ENCODE peak calls at places on chromosomes 12 and 14, in seven cellular contexts. Q is GM23338, N is HCT116, X is mammary epithelial cell, G is neural progenitor cell, B is GM23248, H is PC-3. U is an unnamed sample.

GRCh38 chr12:74530676-74531075 is 7.0 kb upstream of the ATXN7L3B start:
- DNase-seq in H (no peak), G (no peak), Q (no peak), X (peak), B (no peak), N (no peak), U (no peak)

GRCh38 chr14:69260979-69261605 is 1.1 kb downstream of the GALNT16 start:
- DNase-seq in H (peak), Q (peak), N (no peak), B (peak), G (peak), X (no peak), U (peak)

GRCh38 chr12:117039891-117040309 is 59.3 kb downstream of the TESC start:
- DNase-seq in X (no peak), B (no peak), G (no peak), H (no peak), N (no peak), Q (no peak), U (no peak)

GRCh38 chr12:98653866-98654493 is 8.9 kb downstream of the APAF1 start:
- DNase-seq in N (peak), H (peak), Q (peak), G (peak), B (peak), X (peak), U (no peak)

GRCh38 chr12:64325055-64325454 is 65.5 kb downstream of the C12orf56 start:
- DNase-seq in Q (no peak), N (no peak), X (no peak), G (no peak), B (no peak), H (no peak), U (no peak)

GRCh38 chr12:75805905-75806304 is 225.7 kb downstream of the PHLDA1 start:
- DNase-seq in N (no peak), X (no peak), Q (no peak), G (no peak), B (no peak), H (no peak), U (no peak)

GRCh38 chr14:94480809-94481208 is 4.8 kb upstream of the SERPINA9 start:
- DNase-seq in N (no peak), X (no peak), Q (no peak), H (no peak), B (peak), G (no peak), U (no peak)

GRCh38 chr12:111387747-111388365 is 17.9 kb upstream of the SH2B3 start:
- DNase-seq in B (no peak), G (peak), X (no peak), N (no peak), Q (no peak), H (no peak), U (no peak)

GRCh38 chr12:49283541-49284429 is 11.2 kb upstream of the PRPH start:
- DNase-seq in G (no peak), Q (peak), N (no peak), B (no peak), X (no peak), H (no peak), U (no peak)

GRCh38 chr14:102594514-102595175 is 2.2 kb downstream of the RCOR1 start:
- DNase-seq in Q (peak), B (peak), X (peak), H (peak), G (peak), N (peak), U (peak)

GRCh38 chr14:38098074-38098846 is 109.4 kb upstream of the SSTR1 start:
- DNase-seq in Q (no peak), H (peak), B (peak), N (no peak), X (no peak), G (no peak), U (peak)

GRCh38 chr12:93571854-93572711 is at the start of gene SOCS2:
- DNase-seq in X (peak), H (peak), N (no peak), B (peak), G (peak), Q (peak), U (no peak)
- TF ChIP-seq EZH2 in X (no peak), H (no peak), N (no peak), B (no peak), G (no peak), Q (no peak), U (no peak)

GRCh38 chr14:104799657-104800599 is 973 bp upstream of the ZBTB42 start:
- DNase-seq in G (peak), B (peak), X (peak), H (peak), Q (peak), N (no peak), U (peak)
- TF ChIP-seq EZH2 in G (peak), B (no peak), X (no peak), H (no peak), Q (peak), N (no peak), U (no peak)

DNA sequence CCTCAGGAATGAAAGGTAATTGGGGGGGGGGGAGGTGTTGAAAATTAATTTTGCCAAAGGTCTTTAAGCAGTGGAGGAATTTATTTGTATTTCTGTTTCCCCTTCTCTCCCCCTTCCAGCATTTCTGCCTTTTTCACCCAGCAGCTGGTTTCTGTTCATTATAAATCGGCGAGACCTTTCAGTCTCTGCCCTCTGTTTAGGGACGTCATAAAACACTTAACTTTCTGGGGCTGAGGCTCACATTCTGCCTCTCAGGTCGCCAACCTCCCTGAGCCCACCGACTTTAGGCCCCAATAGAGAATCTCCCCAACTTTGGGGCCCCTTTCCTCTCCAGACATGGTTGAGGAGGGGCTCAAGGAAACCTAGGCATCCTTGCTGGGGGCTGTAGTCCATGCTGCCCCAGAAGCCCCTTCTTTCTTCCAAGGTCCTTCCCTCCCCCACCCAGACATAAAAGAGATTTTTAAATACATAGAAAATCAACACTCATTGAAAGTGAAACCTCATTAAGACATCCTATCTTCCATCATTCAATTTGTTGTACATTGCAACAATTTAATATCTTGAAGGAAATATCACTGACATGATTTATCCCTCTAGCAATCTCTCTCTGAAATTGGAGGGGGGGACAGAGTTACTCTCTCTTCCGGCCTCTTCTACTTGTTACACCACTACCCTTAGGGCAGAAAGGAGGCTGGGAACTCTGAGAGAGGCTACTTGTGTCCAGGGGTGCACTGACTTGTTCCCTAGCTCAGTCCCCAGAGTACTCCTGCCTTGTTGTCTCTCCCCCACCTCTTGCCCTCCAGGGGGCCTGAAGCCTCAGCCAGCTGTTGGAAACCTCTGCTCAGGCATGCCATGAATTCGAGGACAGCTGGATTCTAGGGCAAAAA is 2.5 kb upstream of the HOXC6 start:
- DNase-seq in H (no peak), B (peak), Q (peak), G (no peak), N (no peak), X (no peak), U (no peak)
- TF ChIP-seq EZH2 in H (no peak), B (no peak), Q (peak), G (no peak), N (no peak), X (no peak), U (no peak)

GRCh38 chr12:4274396-4274959 is 916 bp downstream of the CCND2 start:
- DNase-seq in N (no peak), B (peak), G (peak), X (peak), Q (peak), H (no peak), U (no peak)
- TF ChIP-seq EZH2 in N (no peak), B (peak), G (no peak), X (no peak), Q (no peak), H (peak), U (no peak)

GRCh38 chr12:48004941-48005749 is 869 bp upstream of the COL2A1 start:
- DNase-seq in G (peak), Q (peak), X (no peak), H (no peak), B (no peak), N (no peak), U (no peak)
- TF ChIP-seq EZH2 in G (no peak), Q (peak), X (no peak), H (no peak), B (no peak), N (no peak), U (no peak)

DNA sequence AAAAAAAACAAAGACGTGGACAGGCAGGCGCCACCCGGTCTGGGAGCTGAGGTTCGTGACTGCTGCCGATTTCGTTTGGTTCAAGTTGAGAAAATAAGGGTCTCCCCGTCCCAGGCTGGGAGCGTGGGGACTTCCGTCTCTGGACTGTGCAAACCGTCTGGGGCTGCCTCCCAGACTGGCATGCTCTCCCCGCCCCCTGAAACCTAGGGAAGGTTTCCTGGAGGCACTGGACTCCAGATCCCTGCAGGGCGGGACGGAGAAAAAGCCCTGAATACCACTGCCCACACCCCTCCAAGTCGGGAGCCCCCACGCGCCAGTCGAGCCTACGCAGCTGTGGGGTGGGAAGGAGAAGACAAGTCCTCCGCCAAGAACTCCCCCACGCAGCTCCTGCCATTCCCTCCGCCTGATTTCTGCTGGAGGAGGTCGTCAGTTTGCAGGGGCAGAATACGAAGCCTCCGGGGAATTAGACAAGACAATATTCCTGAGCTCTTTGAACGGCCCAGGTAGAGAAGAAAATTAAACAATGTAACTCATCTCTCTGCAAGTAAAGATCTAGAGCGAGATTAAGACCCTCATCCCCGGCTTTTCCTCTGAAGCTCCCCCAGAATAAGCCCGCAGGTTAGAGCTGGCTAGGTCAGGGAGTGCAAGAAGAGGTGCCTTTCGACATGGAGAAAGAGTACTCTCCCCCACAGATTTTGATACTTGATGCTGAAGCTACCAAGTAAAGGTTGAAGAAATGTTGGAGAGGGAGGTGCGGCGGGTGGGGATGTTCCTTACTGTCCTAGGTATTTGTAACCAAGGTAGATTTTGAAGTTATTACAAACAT is 10.4 kb upstream of the HOXC13 start:
- DNase-seq in B (no peak), X (no peak), Q (peak), N (no peak), G (no peak), H (no peak), U (no peak)
- TF ChIP-seq EZH2 in B (peak), X (peak), Q (peak), N (no peak), G (peak), H (no peak), U (no peak)

DNA sequence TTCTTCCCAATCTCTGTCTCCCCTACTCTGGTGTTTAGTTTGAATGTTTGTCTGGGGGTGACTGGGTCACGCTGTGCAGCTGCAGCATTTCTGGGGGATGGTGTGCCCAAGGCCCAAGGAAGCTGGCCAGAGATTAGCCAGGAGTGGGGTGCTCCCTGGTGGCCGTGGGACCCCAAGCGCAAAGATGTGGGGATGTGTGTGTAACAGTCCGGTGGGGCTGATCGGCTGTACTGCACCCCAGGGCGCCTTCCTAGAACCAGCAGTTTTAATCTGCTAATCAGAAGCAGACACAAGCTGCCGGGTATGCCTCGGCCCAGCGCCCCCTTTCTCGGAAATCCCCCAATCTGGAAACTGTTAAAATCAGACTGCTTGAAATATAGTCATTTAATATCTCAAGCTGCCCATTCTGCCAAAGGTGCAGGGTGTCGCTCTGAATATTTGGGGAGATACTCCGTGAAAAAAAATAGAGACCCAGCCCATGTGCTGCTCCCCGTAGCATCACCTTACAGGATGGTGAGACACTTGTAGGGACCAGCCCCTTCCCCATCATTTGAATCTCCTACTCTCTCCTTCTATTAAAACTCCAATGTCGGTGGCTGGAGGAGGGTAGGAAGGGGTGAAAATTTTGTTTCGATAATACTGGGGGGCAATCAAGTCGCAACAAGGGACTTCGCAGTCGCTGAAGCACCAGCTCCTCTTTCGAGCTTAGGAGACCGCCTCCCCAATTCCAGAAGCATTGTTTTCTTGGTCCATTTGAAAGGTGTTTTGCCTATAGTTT is 4.3 kb downstream of the HOXC9 start:
- DNase-seq in B (no peak), Q (no peak), N (no peak), G (no peak), X (no peak), H (no peak), U (peak)
- TF ChIP-seq EZH2 in B (no peak), Q (peak), N (no peak), G (no peak), X (no peak), H (no peak), U (no peak)

GRCh38 chr12:57221169-57221917 is 4.7 kb downstream of the NXPH4 start:
- DNase-seq in Q (no peak), G (no peak), X (no peak), N (no peak), H (no peak), B (no peak), U (no peak)
- TF ChIP-seq EZH2 in Q (peak), G (peak), X (no peak), N (no peak), H (no peak), B (no peak), U (no peak)

U was measured in PC-9.